ENCODE peak calls at places on chromosomes 12 and 14, in six cellular contexts. H is GM10248; T is brain microvascular endothelial cell; W is activated T-cell treated with anti-CD3 and anti-CD28 coated beads, Interleukin-2, amount 50 U/mL, for 1 hour; Y is RPMI7951; M is heart right ventricle. P is an unnamed sample.

GRCh38 chr12:57518920-57519757 is 1.2 kb downstream of the DDIT3 start:
- DNase-seq in H (no peak), T (peak), W (no peak), Y (peak), M (peak), P (no peak)

GRCh38 chr14:104724407-104724980 is 465 bp downstream of the ADSS1 start:
- DNase-seq in H (no peak), T (no peak), W (peak), Y (no peak), M (peak), P (peak)

GRCh38 chr12:96248532-96248931 is 54.4 kb downstream of the ELK3 start:
- DNase-seq in H (no peak), T (no peak), W (no peak), Y (no peak), M (no peak), P (no peak)

GRCh38 chr12:98084950-98085349 is 430.4 kb upstream of the TMPO start:
- DNase-seq in H (no peak), T (no peak), W (no peak), Y (no peak), M (no peak), P (no peak)

GRCh38 chr14:81386379-81386778 is 13.7 kb downstream of the STON2 start:
- DNase-seq in H (no peak), T (no peak), W (no peak), Y (peak), M (no peak), P (no peak)

GRCh38 chr12:65568517-65568916 is 255.8 kb upstream of the HMGA2 start:
- DNase-seq in H (no peak), T (peak), W (no peak), Y (peak), M (no peak), P (no peak)

GRCh38 chr12:6266431-6267006 is 44.0 kb upstream of the PLEKHG6 start:
- DNase-seq in H (no peak), T (no peak), W (no peak), Y (no peak), M (no peak), P (no peak)

GRCh38 chr12:117441751-117442150 is 80.3 kb upstream of the NOS1 start:
- DNase-seq in H (no peak), T (peak), W (no peak), Y (peak), M (peak), P (no peak)

GRCh38 chr12:49428652-49429549 is 61.6 kb downstream of the SPATS2 start:
- DNase-seq in H (peak), T (peak), W (no peak), Y (peak), M (no peak), P (peak)